ENCODE peak calls at places on chromosomes 3 and 15, in six cellular contexts. E, U, T, I, V and J are unnamed samples.

GRCh38 chr3:70861234-70861633 is 548.8 kb upstream of the MDFIC2 start:
- DNase-seq in I (no peak), U (no peak), T (no peak), V (no peak), E (no peak), J (no peak)

GRCh38 chr3:149417174-149417573 is 39.7 kb upstream of the TM4SF1 start:
- DNase-seq in E (no peak), T (no peak), I (no peak), U (no peak), V (no peak), J (no peak)

GRCh38 chr15:89112341-89112971 is 24.2 kb downstream of the ABHD2 start:
- DNase-seq in E (no peak), U (peak; percentile 90), V (no peak), T (peak; percentile 51), I (no peak), J (peak; percentile 79)

GRCh38 chr15:31082771-31083393 is 18.6 kb downstream of the TRPM1 start:
- DNase-seq in T (no peak), V (no peak), I (no peak), E (no peak), U (no peak), J (peak; percentile 50)

GRCh38 chr3:177337548-177338331 is 140.5 kb upstream of the TBL1XR1 start:
- DNase-seq in T (no peak), E (peak; percentile 36), U (no peak), V (no peak), I (no peak), J (no peak)

GRCh38 chr3:108090066-108090700 is 648 bp downstream of the CD47 start:
- DNase-seq in E (peak; percentile 54), I (no peak), U (peak; percentile 16), V (no peak), T (peak; percentile 25), J (peak; percentile 40)

GRCh38 chr15:31934821-31935220 is 95.5 kb upstream of the CHRNA7 start:
- DNase-seq in I (no peak), E (no peak), T (no peak), U (no peak), V (no peak), J (no peak)

GRCh38 chr3:14512944-14513332 is 27.2 kb downstream of the GRIP2 start:
- DNase-seq in E (no peak), V (no peak), I (no peak), T (no peak), U (no peak), J (no peak)

GRCh38 chr15:26082833-26083174 is 219.7 kb upstream of the ATP10A start:
- DNase-seq in T (no peak), E (no peak), U (no peak), V (peak; percentile 34), I (no peak), J (peak; percentile 22)

DNA sequence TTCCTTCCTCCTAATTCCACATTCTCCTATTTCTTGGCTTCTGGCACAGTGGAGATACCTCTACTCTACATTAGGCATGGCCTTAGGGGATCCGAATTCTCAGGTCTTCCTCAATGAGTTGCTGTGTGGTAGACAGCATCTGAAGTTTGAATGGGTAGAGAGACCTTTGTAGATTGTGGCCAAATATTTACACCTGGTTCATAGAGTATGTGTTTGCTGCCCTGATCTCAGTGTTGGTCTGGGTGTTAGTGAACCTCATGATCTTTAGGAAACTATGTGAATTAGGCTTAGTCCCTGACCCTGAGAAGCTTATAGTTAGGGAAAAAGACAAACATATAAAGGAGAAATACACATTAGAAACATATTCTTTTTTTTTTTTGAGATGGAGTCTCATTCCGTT is 75.8 kb downstream of the LPP start:
- DNase-seq in V (no peak), U (no peak), I (no peak), T (no peak), E (no peak), J (no peak)
- H3K4me1 ChIP-seq in V (no peaks in the 10 kb centered on the region), U (peaks cover 14% of the 10 kb centered on the region), I (no peaks in the 10 kb centered on the region), T (peaks cover 86% of the 10 kb centered on the region), E (no peaks in the 10 kb centered on the region), J (no peaks in the 10 kb centered on the region)

GRCh38 chr3:123640311-123641083 is 55.6 kb upstream of the HACD2 start:
- DNase-seq in V (no peak), E (no peak), I (no peak), T (no peak), U (no peak), J (no peak)
- H3K36me3 ChIP-seq in V (no peaks in the 10 kb centered on the region), E (no peaks in the 10 kb centered on the region), I (peaks cover 43% of the 10 kb centered on the region), T (no peaks in the 10 kb centered on the region), U (no peaks in the 10 kb centered on the region), J (no peaks in the 10 kb centered on the region)

DNA sequence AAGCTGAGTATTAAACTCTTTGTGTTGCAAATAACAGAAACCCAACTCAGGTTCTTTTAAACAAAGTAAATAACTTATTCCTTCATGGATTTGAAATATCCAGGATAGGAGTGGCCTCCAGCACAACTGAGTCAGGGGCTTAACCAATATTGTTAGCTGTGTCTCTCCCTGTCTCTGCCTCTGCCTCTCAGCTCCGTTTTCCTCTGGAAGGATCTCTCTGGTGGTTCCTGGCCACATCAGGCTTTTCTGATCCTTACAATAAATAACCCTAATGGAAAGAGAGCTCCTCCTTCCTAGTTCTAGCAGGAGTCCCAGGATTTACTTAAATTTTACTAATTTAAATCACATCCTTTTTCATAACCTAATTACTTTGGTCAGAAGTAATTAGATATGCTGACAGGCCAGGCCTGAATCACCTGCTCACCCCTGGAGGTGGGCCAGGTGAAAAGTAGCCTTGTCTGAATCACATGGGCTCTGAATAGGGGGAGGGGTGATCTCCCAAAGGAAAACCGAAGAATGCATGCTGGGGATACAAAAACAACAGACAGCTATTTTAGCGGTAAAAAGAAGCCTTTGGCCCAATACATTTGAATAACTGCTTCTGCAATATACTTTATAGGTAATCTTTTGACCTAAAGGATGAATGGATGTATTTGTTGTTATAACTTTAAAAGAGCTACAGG is 75.4 kb downstream of the REC114 start:
- DNase-seq in I (no peak), E (no peak), U (no peak), T (peak; percentile 30), V (no peak), J (no peak)
- TF ChIP-seq CTCF in I (no peak), E (no peak), U (no peak), T (no peak), V (no peak), J (no peak)

GRCh38 chr3:55690746-55691540 is 203.8 kb upstream of the WNT5A start:
- DNase-seq in I (no peak), T (no peak), E (no peak), V (no peak), U (no peak), J (no peak)
- H3K4me1 ChIP-seq in I (no peaks in the 10 kb centered on the region), T (no peaks in the 10 kb centered on the region), E (no peaks in the 10 kb centered on the region), V (no peaks in the 10 kb centered on the region), U (no peaks in the 10 kb centered on the region), J (no peaks in the 10 kb centered on the region)